ENCODE peak calls at places on chromosomes 16 and 17, in ten cellular contexts. P is pancreas; N is stimulated activated CD4-positive, alpha-beta T cell treated with anti-CD3 and anti-CD28 coated beads, Interleukin-15, amount 100 ng/mL, for 1 hour; B is lower lobe of right lung; J is B cell; M is CD4-positive, alpha-beta T cell; H is astrocyte of the cerebellum; F is stimulated activated CD8-positive, alpha-beta memory T cell treated with anti-CD3 and anti-CD28 coated beads, Interleukin-4, amount 100 ng/mL, for 48 hours; I is effector CD4-positive, alpha-beta T cell; O is iris pigment epithelial cell. U is an unnamed sample.

GRCh38 chr16:60771138-60771537 is 1265.1 kb downstream of the CDH8 start:
- DNase-seq in O (no peak), J (no peak), H (no peak), M (no peak), B (no peak), N (no peak), P (no peak), F (no peak), I (no peak), U (no peak)

GRCh38 chr17:42251115-42251514 is 25.1 kb downstream of the STAT5B start:
- DNase-seq in J (no peak), O (peak; percentile 66), F (no peak), M (no peak), I (no peak), N (no peak), H (no peak), P (no peak), B (no peak), U (no peak)

GRCh38 chr16:67750466-67750865 is 31.4 kb upstream of the GFOD2 start:
- DNase-seq in P (no peak), I (no peak), M (no peak), F (no peak), H (no peak), O (no peak), J (no peak), B (no peak), N (no peak), U (no peak)

GRCh38 chr17:83065660-83066542 is 13.5 kb upstream of the METRNL start:
- DNase-seq in M (no peak), O (no peak), J (peak; percentile 25), F (no peak), H (no peak), I (no peak), P (peak; percentile 43), B (peak; percentile 36), N (no peak), U (no peak)

GRCh38 chr16:166375-167116 is 768 bp downstream of the HBM start:
- DNase-seq in I (no peak), M (no peak), H (no peak), B (no peak), N (no peak), O (no peak), P (no peak), J (no peak), F (no peak), U (no peak)

GRCh38 chr16:74568961-74569631 is 37.8 kb downstream of the GLG1 start:
- DNase-seq in P (no peak), N (no peak), J (no peak), F (no peak), O (peak; percentile 65), H (no peak), B (no peak), I (no peak), M (no peak), U (no peak)

GRCh38 chr17:45640141-45640850 is 143.8 kb upstream of the CRHR1 start:
- DNase-seq in H (peak; percentile 71), F (peak; percentile 85), B (peak; percentile 67), J (peak; percentile 57), P (peak; percentile 74), N (peak; percentile 30), M (peak; percentile 59), I (peak; percentile 73), O (peak; percentile 76), U (peak; percentile 40)

GRCh38 chr16:80733366-80733901 is 71.0 kb downstream of the CDYL2 start:
- DNase-seq in N (no peak), H (no peak), M (no peak), P (no peak), B (no peak), F (no peak), O (no peak), J (no peak), I (no peak), U (no peak)

GRCh38 chr16:82329504-82330192 is 159.6 kb upstream of the MPHOSPH6 start:
- DNase-seq in F (no peak), O (no peak), M (no peak), B (no peak), J (no peak), P (peak; percentile 58), N (no peak), H (no peak), I (no peak), U (no peak)

GRCh38 chr17:78779848-78780247 is 2.2 kb downstream of the CYTH1 start:
- DNase-seq in I (peak; percentile 59), F (peak; percentile 57), H (no peak), M (peak; percentile 55), B (no peak), P (no peak), J (no peak), N (no peak), O (no peak), U (peak; percentile 51)

GRCh38 chr17:33328129-33328528 is 35.0 kb upstream of the ASIC2 start:
- DNase-seq in P (no peak), O (no peak), H (no peak), B (no peak), F (no peak), N (no peak), J (no peak), M (no peak), I (no peak), U (no peak)

GRCh38 chr17:64066709-64067108 is 46.3 kb upstream of the ICAM2 start:
- DNase-seq in P (no peak), H (no peak), J (no peak), F (no peak), N (peak; percentile 31), M (no peak), B (no peak), I (peak; percentile 14), O (no peak), U (no peak)

GRCh38 chr17:82489117-82489516 is 30.4 kb upstream of the FOXK2 start:
- DNase-seq in J (no peak), P (peak; percentile 19), F (no peak), N (no peak), M (no peak), I (no peak), B (no peak), O (no peak), H (no peak), U (no peak)

GRCh38 chr17:21218101-21218500 is 4.1 kb upstream of the TMEM11 start:
- DNase-seq in H (no peak), M (no peak), B (no peak), F (peak; percentile 73), I (no peak), N (no peak), J (no peak), O (peak; percentile 27), P (no peak), U (no peak)

GRCh38 chr16:89369266-89369895 is 121.0 kb downstream of the ANKRD11 start:
- DNase-seq in B (no peak), P (no peak), H (no peak), M (no peak), I (no peak), J (no peak), N (no peak), O (no peak), F (no peak), U (no peak)

GRCh38 chr17:8225813-8226535 is 15.6 kb upstream of the AURKB start:
- DNase-seq in M (peak; percentile 52), B (peak; percentile 50), O (peak; percentile 78), N (no peak), H (no peak), I (peak; percentile 49), P (no peak), J (no peak), F (peak; percentile 90), U (peak; percentile 53)

GRCh38 chr17:67520282-67520906 is 143.3 kb downstream of the PITPNC1 start:
- DNase-seq in H (no peak), O (peak; percentile 47), B (no peak), P (no peak), F (no peak), N (no peak), M (no peak), I (no peak), J (no peak), U (no peak)

GRCh38 chr17:62680541-62681052 is 53.1 kb downstream of the MRC2 start:
- DNase-seq in N (no peak), M (no peak), J (no peak), F (no peak), P (no peak), O (no peak), I (no peak), H (no peak), B (peak; percentile 38), U (no peak)

GRCh38 chr17:28372203-28372944 is 880 bp downstream of the SARM1 start:
- DNase-seq in F (peak; percentile 57), I (no peak), H (no peak), P (peak; percentile 74), J (peak; percentile 56), B (no peak), M (no peak), N (no peak), O (no peak), U (no peak)

GRCh38 chr16:57531253-57531575 is 5.2 kb downstream of the CCDC102A start:
- DNase-seq in N (no peak), M (no peak), P (no peak), O (no peak), J (peak; percentile 9), B (peak; percentile 22), H (no peak), F (no peak), I (no peak), U (no peak)

GRCh38 chr17:37826497-37827115 is 81.7 kb upstream of the HNF1B start:
- DNase-seq in H (no peak), F (no peak), I (no peak), O (no peak), M (no peak), B (peak; percentile 57), N (no peak), P (no peak), J (peak; percentile 65), U (no peak)

GRCh38 chr17:72733619-72734282 is 358.7 kb downstream of the SLC39A11 start:
- DNase-seq in H (no peak), J (no peak), O (no peak), M (no peak), P (no peak), I (no peak), B (no peak), F (no peak), N (no peak), U (no peak)

GRCh38 chr16:7158481-7158880 is 174.2 kb upstream of the RBFOX1 start:
- DNase-seq in H (no peak), M (no peak), P (no peak), I (no peak), B (no peak), F (no peak), N (no peak), O (no peak), J (no peak), U (no peak)

GRCh38 chr17:76968707-76969597 is 100.7 kb downstream of the MGAT5B start:
- DNase-seq in B (peak; percentile 61), M (peak; percentile 20), H (peak; percentile 6), N (peak; percentile 16), O (peak; percentile 14), P (no peak), J (peak; percentile 80), F (peak; percentile 65), I (peak; percentile 16), U (no peak)

GRCh38 chr17:70187383-70187782 is 18.1 kb downstream of the KCNJ2 start:
- DNase-seq in B (no peak), H (no peak), N (no peak), I (no peak), F (no peak), P (no peak), O (peak; percentile 58), J (no peak), M (no peak), U (no peak)

GRCh38 chr17:75645889-75646625 is 12.8 kb downstream of the SMIM5 start:
- DNase-seq in M (no peak), F (no peak), P (peak; percentile 97), I (no peak), H (no peak), N (no peak), J (peak; percentile 58), O (peak; percentile 56), B (peak; percentile 89), U (no peak)

GRCh38 chr17:45946841-45947256 is 52.2 kb upstream of the STH start:
- DNase-seq in P (no peak), O (no peak), M (no peak), B (no peak), J (no peak), I (no peak), N (no peak), F (no peak), H (no peak), U (no peak)

GRCh38 chr17:59331929-59332889 is 754 bp downstream of the YPEL2 start:
- DNase-seq in O (peak; percentile 31), B (peak; percentile 73), M (no peak), N (no peak), P (peak; percentile 87), I (peak; percentile 21), H (no peak), J (peak; percentile 51), F (peak; percentile 47), U (no peak)

U was measured in activated CD4-positive, CD25-positive, alpha-beta regulatory T cell treated with anti-CD3 and anti-CD28 coated beads, Interleukin-2, amount 50 U/mL, for 16 hours.